ENCODE peak calls at places on chromosomes 16 and 17, in eight cellular contexts. W is astrocyte of the spinal cord; S is NCI-H524 treated with DMSO at 0.1 percent for 48 hours; B is NCI-H1417; J is ELR; Q is NAMALWA; T is mesendoderm; V is effector memory CD8-positive, alpha-beta T cell. K is an unnamed sample.

GRCh38 chr17:68035131-68035522 is 408 bp upstream of the KPNA2 start:
- DNase-seq in J (no peak), Q (no peak), V (no peak), B (peak), T (no peak), W (no peak), S (peak), K (peak)

GRCh38 chr16:13351651-13352217 is 450.3 kb downstream of the SHISA9 start:
- DNase-seq in Q (no peak), J (no peak), T (peak), S (no peak), B (no peak), V (no peak), W (no peak), K (no peak)

GRCh38 chr16:81313731-81314602 is 795 bp upstream of the GAN start:
- DNase-seq in T (peak), V (no peak), S (no peak), W (no peak), J (peak), Q (no peak), B (no peak), K (no peak)

GRCh38 chr17:72969293-72969692 is 123.2 kb downstream of the SLC39A11 start:
- DNase-seq in V (no peak), B (no peak), J (no peak), Q (no peak), S (no peak), T (no peak), W (no peak), K (no peak)

GRCh38 chr17:74130841-74131240 is 72.6 kb upstream of the RPL38 start:
- DNase-seq in S (no peak), Q (no peak), W (no peak), B (no peak), V (no peak), J (no peak), T (no peak), K (no peak)

GRCh38 chr16:57845115-57845514 is 42.8 kb upstream of the KIFC3 start:
- DNase-seq in V (no peak), Q (no peak), S (no peak), T (no peak), W (no peak), B (no peak), J (no peak), K (no peak)

GRCh38 chr17:883586-883962 is 96.0 kb downstream of the NXN start:
- DNase-seq in S (no peak), Q (no peak), T (no peak), B (no peak), W (no peak), V (no peak), J (no peak), K (no peak)

GRCh38 chr16:89723279-89724250 is 2.2 kb downstream of the ZNF276 start:
- DNase-seq in T (no peak), S (no peak), W (peak), Q (no peak), B (no peak), V (peak), J (no peak), K (peak)

GRCh38 chr17:77692571-77693161 is 265.8 kb upstream of the TNRC6C start:
- DNase-seq in S (no peak), B (no peak), T (no peak), Q (no peak), J (peak), W (no peak), V (peak), K (no peak)

GRCh38 chr16:2586241-2586640 is 48.4 kb downstream of the PDPK1 start:
- DNase-seq in B (no peak), W (no peak), J (no peak), T (peak), Q (no peak), V (no peak), S (no peak), K (no peak)

GRCh38 chr17:8894673-8895578 is 27.5 kb upstream of the PIK3R6 start:
- DNase-seq in S (no peak), J (peak), W (peak), Q (peak), T (peak), B (peak), V (peak), K (peak)

GRCh38 chr16:22098538-22099255 is 6.4 kb downstream of the VWA3A start:
- DNase-seq in B (peak), Q (peak), W (peak), J (peak), S (no peak), V (no peak), T (peak), K (no peak)

GRCh38 chr17:62916684-62917571 is 49.1 kb upstream of the TANC2 start:
- DNase-seq in Q (no peak), S (no peak), W (peak), T (no peak), J (no peak), V (no peak), B (no peak), K (no peak)

GRCh38 chr16:75566040-75566888 is at the start of gene GABARAPL2:
- DNase-seq in S (peak), W (peak), Q (peak), V (peak), J (peak), T (peak), B (peak), K (peak)

GRCh38 chr17:43720311-43721060 is 38.1 kb downstream of the SOST start:
- DNase-seq in S (no peak), B (peak), T (peak), W (peak), V (peak), J (peak), Q (no peak), K (peak)

GRCh38 chr16:79664407-79664806 is 63.9 kb upstream of the MAF start:
- DNase-seq in B (no peak), S (peak), Q (no peak), T (no peak), W (no peak), J (no peak), V (no peak), K (no peak)

GRCh38 chr16:77877712-77878111 is 89.3 kb downstream of the VAT1L start:
- DNase-seq in J (peak), W (peak), V (no peak), T (no peak), S (no peak), B (no peak), Q (no peak), K (no peak)

K was measured in T-cell.